ENCODE peak calls at places on chromosomes 7 and 10, in ten cellular contexts. One of them, this sample, is unnamed.

GRCh38 chr10:42932735-42933453 is 144.0 kb upstream of the RET start:
- DNase-seq in PC-9: no peak
- DNase-seq in A549: no peak
- DNase-seq in brain microvascular endothelial cell: no peak
- DNase-seq in SK-N-SH: no peak
- DNase-seq in IMR-90: no peak
- DNase-seq in H9: peak; percentile 89
- DNase-seq in uterus: no peak
- DNase-seq in foreskin keratinocyte: no peak
- DNase-seq in Peyer's patch: no peak
- DNase-seq in this sample: no peak

GRCh38 chr7:121530251-121531174 is 134.4 kb upstream of the FAM3C start:
- DNase-seq in Peyer's patch: no peak
- DNase-seq in brain microvascular endothelial cell: peak; percentile 99
- DNase-seq in IMR-90: peak; percentile 81
- DNase-seq in SK-N-SH: no peak
- DNase-seq in A549: peak; percentile 59
- DNase-seq in foreskin keratinocyte: peak; percentile 96
- DNase-seq in H9: no peak
- DNase-seq in PC-9: peak; percentile 85
- DNase-seq in uterus: no peak
- DNase-seq in this sample: peak; percentile 93

GRCh38 chr10:77925410-77925794 is 1.2 kb downstream of the DLG5 start:
- DNase-seq in A549: peak; percentile 40
- DNase-seq in uterus: peak; percentile 47
- DNase-seq in H9: no peak
- DNase-seq in SK-N-SH: peak; percentile 69
- DNase-seq in Peyer's patch: no peak
- DNase-seq in IMR-90: peak; percentile 45
- DNase-seq in PC-9: no peak
- DNase-seq in brain microvascular endothelial cell: no peak
- DNase-seq in foreskin keratinocyte: no peak
- DNase-seq in this sample: peak; percentile 41

GRCh38 chr10:95279042-95279820 is 11.6 kb downstream of the PDLIM1 start:
- DNase-seq in uterus: no peak
- DNase-seq in foreskin keratinocyte: no peak
- DNase-seq in H9: no peak
- DNase-seq in SK-N-SH: no peak
- DNase-seq in brain microvascular endothelial cell: peak; percentile 65
- DNase-seq in Peyer's patch: no peak
- DNase-seq in IMR-90: peak; percentile 81
- DNase-seq in A549: peak; percentile 47
- DNase-seq in PC-9: no peak
- DNase-seq in this sample: peak; percentile 72

GRCh38 chr10:93061594-93062498 is 1.2 kb downstream of the CYP26C1 start:
- DNase-seq in uterus: no peak
- DNase-seq in foreskin keratinocyte: no peak
- DNase-seq in H9: peak; percentile 34
- DNase-seq in PC-9: no peak
- DNase-seq in A549: no peak
- DNase-seq in Peyer's patch: peak; percentile 52
- DNase-seq in IMR-90: peak; percentile 33
- DNase-seq in brain microvascular endothelial cell: no peak
- DNase-seq in SK-N-SH: peak; percentile 15
- DNase-seq in this sample: no peak

GRCh38 chr7:121449304-121449703 is 53.2 kb upstream of the FAM3C start:
- DNase-seq in PC-9: no peak
- DNase-seq in SK-N-SH: peak; percentile 36
- DNase-seq in Peyer's patch: no peak
- DNase-seq in IMR-90: no peak
- DNase-seq in brain microvascular endothelial cell: no peak
- DNase-seq in foreskin keratinocyte: no peak
- DNase-seq in A549: no peak
- DNase-seq in uterus: no peak
- DNase-seq in H9: no peak
- DNase-seq in this sample: peak; percentile 49

GRCh38 chr7:98398567-98399372 is 2.1 kb downstream of the BAIAP2L1 start:
- DNase-seq in IMR-90: no peak
- DNase-seq in PC-9: peak; percentile 24
- DNase-seq in uterus: no peak
- DNase-seq in H9: no peak
- DNase-seq in foreskin keratinocyte: peak; percentile 26
- DNase-seq in Peyer's patch: no peak
- DNase-seq in brain microvascular endothelial cell: no peak
- DNase-seq in A549: peak; percentile 70
- DNase-seq in SK-N-SH: no peak
- DNase-seq in this sample: no peak

GRCh38 chr10:49605177-49605938 is 4.8 kb upstream of the SLC18A3 start:
- DNase-seq in H9: peak; percentile 15
- DNase-seq in SK-N-SH: peak; percentile 60
- DNase-seq in brain microvascular endothelial cell: no peak
- DNase-seq in Peyer's patch: no peak
- DNase-seq in foreskin keratinocyte: no peak
- DNase-seq in A549: no peak
- DNase-seq in IMR-90: no peak
- DNase-seq in PC-9: no peak
- DNase-seq in uterus: no peak
- DNase-seq in this sample: no peak

GRCh38 chr10:91162050-91162494 is 58.4 kb upstream of the PCGF5 start:
- DNase-seq in Peyer's patch: no peak
- DNase-seq in IMR-90: peak; percentile 46
- DNase-seq in brain microvascular endothelial cell: no peak
- DNase-seq in H9: no peak
- DNase-seq in foreskin keratinocyte: no peak
- DNase-seq in A549: peak; percentile 28
- DNase-seq in uterus: no peak
- DNase-seq in PC-9: peak; percentile 13
- DNase-seq in SK-N-SH: no peak
- DNase-seq in this sample: peak; percentile 19

GRCh38 chr10:2611603-2612002 is 455.7 kb upstream of the PFKP start:
- DNase-seq in PC-9: no peak
- DNase-seq in foreskin keratinocyte: no peak
- DNase-seq in IMR-90: no peak
- DNase-seq in H9: no peak
- DNase-seq in Peyer's patch: no peak
- DNase-seq in uterus: no peak
- DNase-seq in A549: no peak
- DNase-seq in brain microvascular endothelial cell: no peak
- DNase-seq in SK-N-SH: peak; percentile 24
- DNase-seq in this sample: no peak

GRCh38 chr10:17214486-17214885 is 13.0 kb upstream of the TRDMT1 start:
- DNase-seq in H9: no peak
- DNase-seq in PC-9: no peak
- DNase-seq in foreskin keratinocyte: no peak
- DNase-seq in uterus: no peak
- DNase-seq in IMR-90: no peak
- DNase-seq in brain microvascular endothelial cell: peak; percentile 47
- DNase-seq in A549: no peak
- DNase-seq in SK-N-SH: no peak
- DNase-seq in Peyer's patch: no peak
- DNase-seq in this sample: peak; percentile 68
- TF ChIP-seq CTCF in H9: no peak
- TF ChIP-seq CTCF in PC-9: no peak
- TF ChIP-seq CTCF in foreskin keratinocyte: no peak
- TF ChIP-seq CTCF in uterus: no peak
- TF ChIP-seq CTCF in IMR-90: no peak
- TF ChIP-seq CTCF in brain microvascular endothelial cell: no peak
- TF ChIP-seq CTCF in A549: no peak
- TF ChIP-seq CTCF in SK-N-SH: no peak
- TF ChIP-seq CTCF in Peyer's patch: no peak
- TF ChIP-seq CTCF in this sample: no peak

GRCh38 chr7:92723205-92723604 is 113.2 kb downstream of the CDK6 start:
- DNase-seq in SK-N-SH: no peak
- DNase-seq in Peyer's patch: no peak
- DNase-seq in PC-9: no peak
- DNase-seq in uterus: no peak
- DNase-seq in brain microvascular endothelial cell: no peak
- DNase-seq in H9: no peak
- DNase-seq in A549: no peak
- DNase-seq in IMR-90: peak; percentile 48
- DNase-seq in foreskin keratinocyte: no peak
- DNase-seq in this sample: no peak

GRCh38 chr7:92722541-92722940 is 113.8 kb downstream of the CDK6 start:
- DNase-seq in Peyer's patch: no peak
- DNase-seq in foreskin keratinocyte: no peak
- DNase-seq in brain microvascular endothelial cell: no peak
- DNase-seq in H9: no peak
- DNase-seq in PC-9: no peak
- DNase-seq in uterus: no peak
- DNase-seq in SK-N-SH: no peak
- DNase-seq in A549: no peak
- DNase-seq in IMR-90: peak; percentile 66
- DNase-seq in this sample: no peak

GRCh38 chr7:92717982-92718716 is 118.2 kb downstream of the CDK6 start:
- DNase-seq in PC-9: peak; percentile 26
- DNase-seq in A549: peak; percentile 36
- DNase-seq in brain microvascular endothelial cell: peak; percentile 77
- DNase-seq in uterus: peak; percentile 25
- DNase-seq in foreskin keratinocyte: no peak
- DNase-seq in H9: no peak
- DNase-seq in Peyer's patch: peak; percentile 56
- DNase-seq in SK-N-SH: no peak
- DNase-seq in IMR-90: peak; percentile 57
- DNase-seq in this sample: peak; percentile 71

GRCh38 chr7:92717601-92717981 is 118.8 kb downstream of the CDK6 start:
- DNase-seq in Peyer's patch: no peak
- DNase-seq in uterus: no peak
- DNase-seq in SK-N-SH: no peak
- DNase-seq in IMR-90: peak; percentile 66
- DNase-seq in A549: no peak
- DNase-seq in foreskin keratinocyte: no peak
- DNase-seq in H9: no peak
- DNase-seq in brain microvascular endothelial cell: peak; percentile 25
- DNase-seq in PC-9: no peak
- DNase-seq in this sample: no peak

DNA sequence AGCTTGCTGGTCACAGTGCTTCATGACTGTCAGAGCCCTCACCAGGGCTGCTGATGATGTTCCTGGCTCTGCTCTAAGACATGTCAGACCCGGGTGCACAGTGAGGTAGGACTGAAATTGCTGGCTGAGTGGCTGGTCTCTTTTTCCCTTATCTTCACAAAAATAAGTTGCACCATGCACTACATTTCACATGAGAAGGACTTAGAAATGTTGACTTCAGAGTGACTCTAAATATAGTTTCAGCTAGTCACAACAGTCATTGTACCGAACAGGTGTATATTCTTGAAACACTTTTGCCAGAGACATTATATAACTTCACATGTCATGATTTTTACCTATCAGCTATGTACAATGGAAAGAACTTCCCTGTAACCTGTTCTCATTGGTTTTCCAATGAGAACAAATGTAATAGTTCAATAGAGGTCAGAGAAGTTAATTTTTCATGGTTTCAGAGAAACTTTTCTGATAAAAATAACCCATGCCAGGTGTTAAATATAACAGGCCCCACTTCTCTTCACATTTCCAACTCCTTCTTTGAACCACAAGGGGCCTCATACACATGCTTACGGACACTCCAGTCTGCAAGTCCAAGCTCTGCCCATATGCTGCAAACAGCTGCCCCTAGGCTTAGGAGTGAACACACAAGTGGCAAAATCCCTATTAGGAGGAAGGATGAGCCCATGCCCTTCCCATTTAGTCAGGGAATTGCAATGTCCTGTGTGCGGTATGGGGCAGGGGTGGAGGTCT is 115.6 kb downstream of the CDK6 start:
- DNase-seq in foreskin keratinocyte: no peak
- DNase-seq in H9: no peak
- DNase-seq in PC-9: no peak
- DNase-seq in IMR-90: no peak
- DNase-seq in A549: peak; percentile 27
- DNase-seq in uterus: no peak
- DNase-seq in Peyer's patch: no peak
- DNase-seq in SK-N-SH: no peak
- DNase-seq in brain microvascular endothelial cell: no peak
- DNase-seq in this sample: no peak
- TF ChIP-seq CTCF in foreskin keratinocyte: no peak
- TF ChIP-seq CTCF in H9: no peak
- TF ChIP-seq CTCF in PC-9: no peak
- TF ChIP-seq CTCF in IMR-90: no peak
- TF ChIP-seq CTCF in A549: no peak
- TF ChIP-seq CTCF in uterus: no peak
- TF ChIP-seq CTCF in Peyer's patch: no peak
- TF ChIP-seq CTCF in SK-N-SH: peak; percentile 16
- TF ChIP-seq CTCF in brain microvascular endothelial cell: no peak
- TF ChIP-seq CTCF in this sample: peak; percentile 5

GRCh38 chr7:585229-585711 is 65.6 kb upstream of the PDGFA start:
- DNase-seq in uterus: no peak
- DNase-seq in IMR-90: no peak
- DNase-seq in Peyer's patch: no peak
- DNase-seq in PC-9: no peak
- DNase-seq in SK-N-SH: no peak
- DNase-seq in A549: no peak
- DNase-seq in brain microvascular endothelial cell: peak; percentile 77
- DNase-seq in H9: no peak
- DNase-seq in foreskin keratinocyte: no peak
- DNase-seq in this sample: no peak
- TF ChIP-seq CTCF in uterus: no peak
- TF ChIP-seq CTCF in IMR-90: no peak
- TF ChIP-seq CTCF in Peyer's patch: no peak
- TF ChIP-seq CTCF in PC-9: no peak
- TF ChIP-seq CTCF in SK-N-SH: no peak
- TF ChIP-seq CTCF in A549: no peak
- TF ChIP-seq CTCF in brain microvascular endothelial cell: no peak
- TF ChIP-seq CTCF in H9: no peak
- TF ChIP-seq CTCF in foreskin keratinocyte: no peak
- TF ChIP-seq CTCF in this sample: no peak

DNA sequence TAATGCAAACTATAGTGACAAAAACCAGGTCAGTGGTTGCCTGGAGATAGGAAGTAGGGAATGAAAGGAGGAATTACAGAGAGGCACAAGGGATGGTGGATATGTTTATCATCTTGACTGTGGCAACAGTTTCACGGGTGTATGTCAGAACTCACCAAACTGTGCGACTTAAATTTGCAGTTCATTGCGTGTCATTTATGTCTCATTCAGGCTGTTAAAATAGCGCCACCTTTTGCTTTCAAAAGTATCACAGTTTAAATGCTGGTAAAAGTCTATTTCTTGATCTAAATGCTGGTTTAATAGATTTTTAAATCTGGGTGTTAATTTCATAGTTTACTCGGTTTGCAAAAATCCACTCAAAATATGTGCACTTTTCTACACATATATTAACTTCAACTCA is 51.0 kb downstream of the PTTG1IP2 start:
- DNase-seq in A549: no peak
- DNase-seq in IMR-90: peak; percentile 3
- DNase-seq in Peyer's patch: no peak
- DNase-seq in uterus: no peak
- DNase-seq in foreskin keratinocyte: no peak
- DNase-seq in brain microvascular endothelial cell: no peak
- DNase-seq in SK-N-SH: no peak
- DNase-seq in H9: no peak
- DNase-seq in PC-9: no peak
- DNase-seq in this sample: peak; percentile 12
- TF ChIP-seq CTCF in A549: no peak
- TF ChIP-seq CTCF in IMR-90: peak; percentile 30
- TF ChIP-seq CTCF in Peyer's patch: no peak
- TF ChIP-seq CTCF in uterus: no peak
- TF ChIP-seq CTCF in foreskin keratinocyte: peak; percentile 63
- TF ChIP-seq CTCF in brain microvascular endothelial cell: peak; percentile 38
- TF ChIP-seq CTCF in SK-N-SH: peak; percentile 62
- TF ChIP-seq CTCF in H9: peak; percentile 68
- TF ChIP-seq CTCF in PC-9: no peak
- TF ChIP-seq CTCF in this sample: peak; percentile 41

GRCh38 chr10:69968830-69969229 is 83.8 kb upstream of the MACROH2A2 start:
- DNase-seq in PC-9: peak; percentile 18
- DNase-seq in A549: peak; percentile 38
- DNase-seq in SK-N-SH: peak; percentile 45
- DNase-seq in Peyer's patch: no peak
- DNase-seq in H9: no peak
- DNase-seq in IMR-90: peak; percentile 33
- DNase-seq in foreskin keratinocyte: peak; percentile 15
- DNase-seq in uterus: no peak
- DNase-seq in brain microvascular endothelial cell: no peak
- DNase-seq in this sample: peak; percentile 23
- TF ChIP-seq CTCF in PC-9: no peak
- TF ChIP-seq CTCF in A549: no peak
- TF ChIP-seq CTCF in SK-N-SH: peak; percentile 40
- TF ChIP-seq CTCF in Peyer's patch: no peak
- TF ChIP-seq CTCF in H9: peak; percentile 67
- TF ChIP-seq CTCF in IMR-90: peak; percentile 27
- TF ChIP-seq CTCF in foreskin keratinocyte: peak; percentile 59
- TF ChIP-seq CTCF in uterus: no peak
- TF ChIP-seq CTCF in brain microvascular endothelial cell: peak; percentile 62
- TF ChIP-seq CTCF in this sample: peak; percentile 15